ENCODE peak calls at places on chromosomes 6 and 20, in four cellular contexts. F is upper lobe of left lung, R is breast epithelium, L is sigmoid colon. E is an unnamed sample.

GRCh38 chr6:1615651-1616420 is 6.1 kb downstream of the FOXC1 start:
- DNase-seq in R (no peak), F (no peak), L (no peak), E (no peak)

GRCh38 chr20:9978395-9979004 is 56.3 kb upstream of the ANKEF1 start:
- DNase-seq in L (no peak), R (no peak), F (no peak), E (no peak)

GRCh38 chr6:169070506-169071176 is 183.0 kb downstream of the THBS2 start:
- DNase-seq in R (no peak), L (peak; percentile 97), F (no peak), E (no peak)

GRCh38 chr6:157974341-157974894 is 7.2 kb upstream of the SYNJ2 start:
- DNase-seq in L (no peak), R (no peak), F (no peak), E (no peak)

GRCh38 chr6:163342571-163343539 is 71.7 kb upstream of the QKI start:
- DNase-seq in L (no peak), R (no peak), F (no peak), E (no peak)

GRCh38 chr6:20647585-20647984 is 113.3 kb downstream of the CDKAL1 start:
- DNase-seq in F (no peak), L (no peak), R (no peak), E (no peak)

GRCh38 chr6:3372912-3373554 is 83.8 kb downstream of the SLC22A23 start:
- DNase-seq in R (peak; percentile 68), L (peak; percentile 48), F (no peak), E (no peak)

GRCh38 chr6:11632795-11633511 is 95.4 kb downstream of the TMEM170B start:
- DNase-seq in R (no peak), F (peak; percentile 22), L (no peak), E (no peak)

GRCh38 chr20:841568-842546 is 8.3 kb downstream of the FAM110A start:
- DNase-seq in R (peak; percentile 92), F (peak; percentile 86), L (no peak), E (no peak)

GRCh38 chr6:153086225-153086990 is 44.7 kb downstream of the RGS17 start:
- DNase-seq in L (no peak), F (no peak), R (no peak), E (no peak)

GRCh38 chr6:158589371-158589770 is 29.5 kb downstream of the TMEM181 start:
- DNase-seq in R (peak; percentile 22), F (no peak), L (no peak), E (no peak)

GRCh38 chr6:45590225-45590624 is 212.5 kb upstream of the SUPT3H start:
- DNase-seq in F (no peak), L (no peak), R (no peak), E (no peak)

DNA sequence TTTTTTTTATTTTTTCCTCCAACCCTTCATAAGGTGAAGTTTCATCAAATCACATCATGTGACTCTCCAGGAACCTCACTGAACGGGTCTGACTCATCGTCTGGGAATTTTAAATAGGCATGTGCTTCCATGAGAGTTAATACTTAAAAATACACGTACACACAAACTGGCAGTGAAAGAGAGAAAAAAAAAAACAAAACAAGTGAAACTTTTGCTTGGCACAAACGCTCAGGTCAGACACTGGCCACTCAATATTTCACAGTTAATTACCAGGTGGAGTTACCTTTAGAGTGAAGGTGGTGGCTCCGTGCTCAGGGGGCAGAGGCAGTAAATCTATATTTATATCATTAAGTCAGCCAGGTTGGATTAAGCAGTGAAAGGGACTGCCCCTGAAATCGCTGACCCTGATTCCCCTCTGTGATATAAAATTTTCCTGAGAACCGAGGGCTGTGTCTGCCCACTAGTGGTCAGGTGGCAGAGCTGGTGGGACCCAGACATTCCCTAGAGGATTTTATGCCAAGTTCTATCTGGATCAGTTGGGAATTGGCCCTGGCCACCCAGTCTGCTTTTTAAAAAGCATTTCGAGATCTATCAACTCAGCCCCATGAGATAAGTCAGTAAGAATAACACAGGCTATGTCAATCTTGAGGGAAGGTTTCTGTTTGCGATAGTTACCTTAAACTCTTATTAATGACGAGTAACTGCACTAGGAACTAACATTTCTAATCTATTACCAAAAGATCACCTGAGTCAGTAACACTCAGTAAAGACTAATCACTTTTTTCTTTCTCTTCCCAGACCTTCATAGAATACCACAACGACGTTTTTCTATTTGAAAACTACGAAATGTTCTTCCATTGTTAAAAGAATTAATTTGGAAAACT is 259.1 kb downstream of the HDGFL1 start:
- DNase-seq in R (no peak), L (no peak), F (no peak), E (no peak)
- H3K27ac ChIP-seq in R (peak overlapping the region; percentile 87), L (peak overlapping the region; percentile 77), F (peak overlapping the region; percentile 38), E (peak overlapping the region; percentile 64)

DNA sequence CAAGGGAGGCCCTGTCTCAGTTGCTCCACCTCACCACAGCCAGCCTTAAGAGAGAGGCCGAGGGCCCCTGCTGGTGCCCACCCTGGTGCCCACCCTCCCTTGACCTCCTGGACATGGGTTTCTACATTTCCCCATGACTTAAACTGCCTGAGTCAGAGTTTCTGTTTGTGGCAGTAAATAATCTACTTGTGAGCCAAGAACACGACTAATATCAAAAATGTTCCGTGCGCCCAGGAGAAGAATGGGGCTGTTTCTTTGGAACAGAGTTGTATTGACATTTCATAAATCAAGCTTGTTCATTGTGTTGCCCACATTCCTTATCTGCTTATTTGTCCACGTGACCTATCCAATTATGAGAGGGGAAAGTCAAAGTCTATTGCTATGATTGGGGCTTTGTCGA is 143.5 kb downstream of the ANKRD60 start:
- DNase-seq in R (no peak), F (no peak), L (no peak), E (no peak)
- TF ChIP-seq POLR2AphosphoS5 in R (no peak), F (no peak), L (no peak), E (no peak)

GRCh38 chr6:80618953-80619352 is 512.5 kb downstream of the BCKDHB start:
- DNase-seq in R (no peak), L (no peak), F (no peak), E (no peak)

GRCh38 chr6:80622641-80623040 is 516.2 kb downstream of the BCKDHB start:
- DNase-seq in F (no peak), L (no peak), R (no peak), E (no peak)

GRCh38 chr6:80625405-80625804 is 518.9 kb downstream of the BCKDHB start:
- DNase-seq in F (no peak), R (no peak), L (no peak), E (no peak)

GRCh38 chr6:80623066-80623815 is 516.8 kb downstream of the BCKDHB start:
- DNase-seq in L (no peak), F (no peak), R (no peak), E (no peak)
- TF ChIP-seq POLR2A in L (no peak), F (no peak), R (no peak), E (no peak)

GRCh38 chr20:8094415-8094818 is 37.6 kb upstream of the PLCB1 start:
- DNase-seq in F (no peak), R (peak; percentile 75), L (peak; percentile 97), E (no peak)
- H3K27ac ChIP-seq in F (peak overlapping the region; percentile 31), R (peak overlapping the region; percentile 48), L (peak overlapping the region; percentile 80), E (no peak overlapping the region)

GRCh38 chr6:69185276-69185675 is 550.2 kb downstream of the ADGRB3 start:
- DNase-seq in F (no peak), L (no peak), R (no peak), E (no peak)
- TF ChIP-seq POLR2AphosphoS5 in F (no peak), L (no peak), R (no peak), E (no peak)

E was measured in vagina.